ENCODE peak calls at places on chromosomes 1 and 21, in six cellular contexts. H is ovary; Y is AG10803; C is astrocyte of the cerebellum; Q is upper lobe of left lung; O is CD8-positive, alpha-beta T cell. J is an unnamed sample.

GRCh38 chr1:179083031-179083345 is 1.1 kb downstream of the TOR3A start:
- DNase-seq in O (no peak), Q (no peak), H (no peak), C (no peak), Y (peak), J (no peak)

GRCh38 chr1:19664453-19665043 is at the start of gene HTR6:
- DNase-seq in O (no peak), Y (no peak), H (no peak), C (no peak), Q (peak), J (no peak)

GRCh38 chr1:156160744-156161181 is 7.4 kb downstream of the SEMA4A start:
- DNase-seq in Q (peak), C (no peak), O (peak), Y (peak), H (peak), J (no peak)

GRCh38 chr1:159179906-159180305 is 8.5 kb downstream of the CADM3 start:
- DNase-seq in O (no peak), C (no peak), Y (no peak), H (no peak), Q (no peak), J (no peak)

GRCh38 chr1:46587072-46587471 is 17.0 kb downstream of the MKNK1 start:
- DNase-seq in O (no peak), Y (no peak), H (no peak), C (no peak), Q (no peak), J (no peak)

GRCh38 chr1:117674521-117675400 is 68.9 kb downstream of the TENT5C start:
- DNase-seq in H (no peak), Y (peak), Q (no peak), O (peak), C (no peak), J (no peak)

GRCh38 chr21:46145159-46145839 is 10.1 kb downstream of the FTCD start:
- DNase-seq in C (no peak), Y (no peak), O (no peak), Q (peak), H (peak), J (no peak)

GRCh38 chr1:157704878-157705277 is 4.3 kb upstream of the FCRL3 start:
- DNase-seq in C (no peak), Q (no peak), H (no peak), O (no peak), Y (no peak), J (no peak)

GRCh38 chr1:113320272-113320671 is 70.0 kb upstream of the MAGI3 start:
- DNase-seq in H (no peak), Y (no peak), Q (no peak), C (no peak), O (no peak), J (no peak)

GRCh38 chr1:235942979-235943575 is 76.4 kb upstream of the LYST start:
- DNase-seq in H (no peak), Q (no peak), O (no peak), C (no peak), Y (no peak), J (no peak)

GRCh38 chr1:101178688-101179491 is 57.9 kb upstream of the S1PR1 start:
- DNase-seq in H (no peak), C (no peak), O (no peak), Q (no peak), Y (no peak), J (no peak)

GRCh38 chr1:200610846-200611245 is 9.7 kb downstream of the KIF14 start:
- DNase-seq in Q (no peak), H (no peak), Y (peak), C (no peak), O (no peak), J (no peak)

GRCh38 chr1:7988576-7988975 is 27.1 kb downstream of the PARK7 start:
- DNase-seq in O (no peak), Q (no peak), Y (no peak), C (no peak), H (no peak), J (no peak)

GRCh38 chr1:107389410-107390075 is 248.7 kb downstream of the NTNG1 start:
- DNase-seq in Q (no peak), C (no peak), O (no peak), H (no peak), Y (peak), J (no peak)

GRCh38 chr1:163163861-163164582 is 38.7 kb downstream of the RGS5 start:
- DNase-seq in Y (peak), Q (no peak), O (no peak), C (no peak), H (no peak), J (peak)

GRCh38 chr1:36982708-36983107 is 51.6 kb downstream of the GRIK3 start:
- DNase-seq in H (no peak), Q (no peak), O (no peak), Y (no peak), C (no peak), J (no peak)

GRCh38 chr1:62050165-62050564 is 144.5 kb upstream of the L1TD1 start:
- DNase-seq in Y (no peak), O (no peak), Q (no peak), C (no peak), H (no peak), J (no peak)

GRCh38 chr21:43276811-43277210 is 108.0 kb downstream of the CRYAA start:
- DNase-seq in C (no peak), Q (peak), H (no peak), Y (no peak), O (no peak), J (no peak)

GRCh38 chr1:219567341-219567947 is 45.5 kb downstream of the ZC3H11B start:
- DNase-seq in H (no peak), C (peak), O (no peak), Q (no peak), Y (peak), J (no peak)

DNA sequence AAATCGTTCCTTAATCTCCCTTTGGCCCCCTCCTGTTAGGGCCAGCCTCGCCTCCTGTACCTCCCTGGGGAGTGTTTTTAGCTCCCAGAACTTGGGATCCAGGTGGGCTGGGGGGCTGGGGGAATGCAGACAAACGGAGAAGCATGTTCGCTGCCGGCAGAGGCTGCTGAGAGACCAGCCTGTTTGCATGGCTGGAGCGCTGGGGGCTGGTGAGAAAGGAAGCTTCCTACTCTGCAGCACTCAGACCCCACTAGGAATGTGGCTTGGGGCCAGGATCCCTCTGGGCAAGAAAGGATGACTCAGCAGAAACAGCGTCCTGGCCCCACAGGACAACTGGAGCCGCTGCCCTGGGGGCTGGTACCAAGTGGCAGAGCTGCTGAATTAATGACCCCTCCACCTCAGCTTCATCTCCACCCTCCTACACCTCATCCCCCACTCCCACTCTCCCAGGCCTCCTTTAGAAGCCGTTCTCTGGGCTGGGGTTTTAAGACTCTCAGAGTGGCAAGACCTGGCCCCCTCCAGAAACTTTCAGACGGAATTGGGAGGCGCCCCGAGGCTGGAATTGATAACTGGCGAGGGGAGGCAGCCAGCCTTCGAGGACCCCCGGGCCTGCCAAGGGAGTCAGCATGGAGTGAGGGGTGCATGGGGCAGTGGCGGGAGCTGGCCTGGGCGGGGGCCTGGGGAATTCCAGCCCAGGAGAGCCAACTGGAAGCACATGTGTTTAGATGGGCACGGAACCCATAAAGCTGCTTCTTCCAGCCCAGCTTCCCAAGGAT is 28.5 kb upstream of the EPS8L3 start:
- DNase-seq in H (peak), O (no peak), Q (no peak), Y (peak), C (peak), J (peak)
- TF ChIP-seq CTCF in H (no peak), O (no peak), Q (no peak), Y (peak), C (peak), J (peak)

GRCh38 chr1:220727523-220727922 is 20.6 kb upstream of the MTARC2 start:
- DNase-seq in H (no peak), Y (no peak), O (no peak), Q (no peak), C (no peak), J (no peak)

GRCh38 chr1:220732137-220732536 is 16.0 kb upstream of the MTARC2 start:
- DNase-seq in Q (no peak), H (no peak), C (no peak), Y (no peak), O (no peak), J (no peak)

GRCh38 chr1:220733090-220733569 is 15.0 kb upstream of the MTARC2 start:
- DNase-seq in Y (peak), O (peak), C (peak), H (peak), Q (no peak), J (peak)

GRCh38 chr1:220734571-220735326 is 13.4 kb upstream of the MTARC2 start:
- DNase-seq in H (no peak), C (peak), O (no peak), Y (peak), Q (no peak), J (peak)

DNA sequence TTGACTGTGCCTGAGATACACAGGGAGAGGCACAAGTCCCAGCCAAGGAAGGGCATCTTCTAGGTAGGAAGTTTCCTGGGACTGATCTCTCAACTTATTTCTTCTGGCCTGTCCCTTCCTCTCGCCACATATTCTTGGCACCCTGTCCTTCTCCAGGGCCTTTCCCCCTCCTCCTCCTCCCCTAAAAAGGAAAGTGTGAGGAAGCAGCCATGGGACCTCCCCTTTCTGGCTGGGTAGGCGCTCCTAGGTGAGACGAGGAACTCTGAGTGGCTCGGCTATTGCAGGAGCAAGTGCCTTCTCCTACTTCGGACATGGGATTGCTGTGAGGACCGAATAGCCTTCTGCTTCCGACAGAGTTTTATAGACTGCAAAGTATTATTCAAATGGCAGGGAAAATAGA is 15.5 kb upstream of the MTARC2 start:
- DNase-seq in Q (no peak), C (no peak), Y (no peak), O (no peak), H (no peak), J (no peak)
- H3K4me3 ChIP-seq in Q (no peak), C (no peak), Y (no peak), O (peak), H (no peak), J (no peak)

DNA sequence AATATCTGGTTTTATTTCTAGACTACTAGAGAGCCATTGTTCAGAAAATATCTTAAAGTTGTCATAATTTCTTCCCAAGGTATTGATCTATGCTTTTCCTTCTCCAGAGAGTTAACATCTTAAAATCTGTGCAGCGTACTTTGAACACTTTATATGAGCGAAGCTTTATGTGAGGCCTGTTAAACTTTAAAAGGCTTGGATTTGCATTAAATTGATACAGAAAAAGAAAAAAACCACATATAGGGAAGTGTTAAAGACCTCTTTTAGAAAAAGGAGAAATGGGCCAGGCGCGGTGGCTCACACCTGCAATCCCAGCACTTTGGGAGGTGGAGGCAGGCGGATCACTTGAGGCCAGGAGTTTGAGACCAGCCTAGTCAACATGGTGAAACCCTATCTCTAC is 59.2 kb upstream of the MORC3 start:
- DNase-seq in C (no peak), Y (no peak), H (no peak), O (no peak), Q (no peak), J (no peak)
- TF ChIP-seq CTCF in C (no peak), Y (no peak), H (no peak), O (peak), Q (no peak), J (no peak)

DNA sequence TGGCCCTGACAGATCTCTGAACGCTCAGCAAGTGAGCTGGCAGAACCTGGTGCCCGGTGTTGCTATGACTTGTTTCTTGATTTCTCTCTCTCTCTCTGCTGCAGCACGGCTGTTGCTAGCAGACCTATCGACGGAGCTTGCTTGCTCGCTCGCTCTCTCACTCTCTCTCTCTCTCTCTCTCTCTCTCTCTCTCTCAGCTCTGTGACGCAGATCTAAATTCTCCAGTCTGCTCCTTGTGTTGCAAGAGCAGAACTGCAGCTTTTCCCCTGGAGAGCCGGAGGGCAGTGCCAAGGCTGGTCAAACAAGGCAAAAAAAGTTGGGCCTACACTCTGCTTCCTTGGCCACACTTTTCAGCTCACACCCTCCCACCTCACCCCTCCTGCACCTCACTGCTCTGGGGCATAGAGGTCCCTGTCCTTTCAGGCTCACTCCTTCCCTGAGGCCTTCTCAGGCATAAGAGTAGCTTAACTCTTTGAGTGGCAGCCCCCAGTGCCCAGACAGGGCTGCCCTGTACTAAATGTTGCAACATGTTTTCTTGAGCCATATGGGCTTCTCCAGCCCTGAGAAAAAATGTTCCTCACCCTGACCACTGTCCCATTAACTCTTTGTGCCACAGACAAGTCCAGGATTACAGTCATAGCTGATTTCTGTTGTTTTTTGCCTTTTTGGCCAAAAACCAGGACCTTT is 72.2 kb downstream of the CD46 start:
- DNase-seq in H (peak), O (peak), C (peak), Y (peak), Q (no peak), J (peak)
- H3K4me3 ChIP-seq in H (peak), O (peak), C (no peak), Y (peak), Q (peak), J (peak)

DNA sequence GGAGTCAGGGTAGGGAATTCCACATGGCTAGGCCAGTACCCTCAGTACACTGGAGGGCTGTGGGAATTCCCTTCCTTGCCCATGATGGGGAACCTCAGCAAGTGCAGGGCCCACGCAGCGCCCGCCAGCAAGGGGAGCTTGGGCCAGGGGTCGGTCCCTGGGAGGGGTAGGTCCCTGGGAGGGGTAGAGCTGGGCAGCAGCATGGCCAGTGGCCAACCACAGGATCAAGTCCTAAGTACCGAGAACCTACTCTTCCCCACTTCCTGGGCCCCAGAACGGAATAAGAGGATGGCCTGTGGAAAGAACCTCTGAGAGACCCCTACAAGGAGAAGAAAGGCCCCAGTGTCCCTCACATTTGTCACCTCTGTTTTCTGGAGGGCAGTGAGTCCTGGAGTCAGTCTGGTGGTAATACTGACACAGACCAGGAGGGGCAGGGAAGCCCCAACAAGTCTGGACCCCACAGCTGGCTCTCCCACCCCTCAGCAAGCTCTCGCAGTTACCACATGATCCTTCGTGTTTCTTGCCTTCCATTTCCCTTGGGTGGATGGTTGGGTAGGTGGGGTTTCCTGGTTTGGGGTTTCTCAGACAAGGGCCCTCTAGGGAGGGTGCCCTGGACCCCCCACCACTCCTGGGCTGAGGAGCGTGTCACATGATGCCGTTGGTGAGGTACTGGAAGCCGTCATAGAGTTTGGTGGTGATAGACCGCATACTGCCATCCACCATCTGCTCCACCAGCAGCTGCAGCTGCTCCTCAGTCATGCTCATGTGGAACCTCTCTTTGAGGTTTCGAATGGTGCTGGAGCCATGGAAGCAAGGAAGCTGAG is 10.3 kb downstream of the ZNF687 start:
- DNase-seq in H (no peak), O (no peak), C (no peak), Y (no peak), Q (peak), J (no peak)
- TF ChIP-seq CTCF in H (no peak), O (no peak), C (no peak), Y (peak), Q (no peak), J (no peak)

GRCh38 chr1:63323866-63324778 is 1.8 kb downstream of the FOXD3 start:
- DNase-seq in C (no peak), O (no peak), Y (no peak), H (no peak), Q (peak), J (no peak)
- H3K4me3 ChIP-seq in C (no peak), O (no peak), Y (no peak), H (peak), Q (no peak), J (no peak)

DNA sequence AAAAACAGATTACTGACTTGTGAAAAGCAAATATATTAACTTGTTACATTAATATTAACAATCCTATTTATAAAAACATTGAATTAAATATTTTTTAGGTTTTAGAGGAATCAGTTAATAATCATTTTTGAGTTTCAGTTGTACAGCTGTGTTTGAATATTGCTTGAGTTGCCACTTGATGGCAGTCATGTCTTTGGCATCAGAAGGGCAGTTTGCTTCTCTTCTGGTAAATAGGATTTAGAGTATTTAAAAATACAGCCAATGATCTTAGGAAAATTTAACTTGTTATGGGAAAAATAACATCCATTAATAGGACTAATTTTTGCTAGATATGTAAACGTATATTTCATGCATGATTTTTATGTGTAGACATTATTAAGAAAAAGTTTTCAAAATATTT is 234.1 kb downstream of the NCAM2 start:
- DNase-seq in Q (no peak), H (no peak), C (peak), O (no peak), Y (peak), J (peak)
- TF ChIP-seq CTCF in Q (peak), H (no peak), C (peak), O (no peak), Y (peak), J (peak)